ENCODE peak calls at places on chromosomes 12 and 14, in nine cellular contexts. I is pancreas, D is A549, T is upper lobe of left lung, P is tibial artery, Y is MM.1S, C is mucosa of descending colon, U is SK-N-SH, F is BE2C. J is an unnamed sample.

GRCh38 chr12:4269279-4269991 is 4.1 kb upstream of the CCND2 start:
- DNase-seq in I (peak; percentile 82), D (no peak), T (peak; percentile 84), P (peak; percentile 88), Y (peak; percentile 89), C (peak; percentile 90), U (peak; percentile 70), F (peak; percentile 47), J (peak; percentile 64)

GRCh38 chr12:54658306-54659264 is 10.4 kb upstream of the DCD start:
- DNase-seq in I (peak; percentile 69), D (peak; percentile 63), T (no peak), P (no peak), Y (peak; percentile 70), C (peak; percentile 46), U (peak; percentile 38), F (peak; percentile 59), J (no peak)

GRCh38 chr12:39824505-39825198 is 205.0 kb upstream of the ABCD2 start:
- DNase-seq in I (no peak), D (no peak), T (peak; percentile 72), P (no peak), Y (no peak), C (no peak), U (peak; percentile 7), F (no peak), J (no peak)

GRCh38 chr12:106138646-106139421 is at the start of gene NUAK1:
- DNase-seq in I (peak; percentile 85), D (peak; percentile 66), T (peak; percentile 50), P (peak; percentile 81), Y (peak; percentile 84), C (peak; percentile 50), U (peak; percentile 89), F (peak; percentile 56), J (no peak)

GRCh38 chr12:124916370-124917134 is 2.1 kb upstream of the UBC start:
- DNase-seq in I (no peak), D (no peak), T (peak; percentile 88), P (peak; percentile 92), Y (peak; percentile 48), C (peak; percentile 88), U (no peak), F (no peak), J (peak; percentile 55)

GRCh38 chr12:46383654-46384450 is 11.3 kb upstream of the SLC38A2 start:
- DNase-seq in I (peak; percentile 89), D (no peak), T (peak; percentile 94), P (peak; percentile 97), Y (peak; percentile 64), C (peak; percentile 93), U (no peak), F (peak; percentile 71), J (peak; percentile 82)

GRCh38 chr14:20624495-20625070 is 16.9 kb downstream of the OR6S1 start:
- DNase-seq in I (no peak), D (peak; percentile 75), T (peak; percentile 89), P (no peak), Y (no peak), C (peak; percentile 81), U (no peak), F (peak; percentile 60), J (no peak)

GRCh38 chr14:60251877-60252276 is 2.9 kb downstream of the PPM1A start:
- DNase-seq in I (no peak), D (no peak), T (no peak), P (no peak), Y (no peak), C (no peak), U (no peak), F (no peak), J (no peak)

GRCh38 chr14:85175556-85175955 is 354.4 kb upstream of the FLRT2 start:
- DNase-seq in I (no peak), D (no peak), T (no peak), P (no peak), Y (no peak), C (no peak), U (no peak), F (no peak), J (no peak)

GRCh38 chr14:31386271-31386670 is 34.1 kb downstream of the HEATR5A start:
- DNase-seq in I (no peak), D (no peak), T (no peak), P (no peak), Y (no peak), C (no peak), U (no peak), F (no peak), J (no peak)

GRCh38 chr12:106901276-106901675 is 54.4 kb upstream of the TMEM263 start:
- DNase-seq in I (no peak), D (no peak), T (no peak), P (no peak), Y (no peak), C (no peak), U (no peak), F (no peak), J (no peak)

GRCh38 chr12:93140801-93141200 is 211.7 kb upstream of the EEA1 start:
- DNase-seq in I (no peak), D (no peak), T (no peak), P (no peak), Y (no peak), C (no peak), U (no peak), F (no peak), J (no peak)

GRCh38 chr12:93198086-93198485 is 179.6 kb upstream of the NUDT4 start:
- DNase-seq in I (no peak), D (peak; percentile 19), T (no peak), P (no peak), Y (no peak), C (no peak), U (no peak), F (no peak), J (no peak)

GRCh38 chr14:54686219-54686870 is 119.4 kb downstream of the SAMD4A start:
- DNase-seq in I (no peak), D (no peak), T (no peak), P (peak; percentile 85), Y (no peak), C (peak; percentile 35), U (no peak), F (no peak), J (peak; percentile 57)

GRCh38 chr12:74889563-74890236 is 319.9 kb downstream of the KCNC2 start:
- DNase-seq in I (no peak), D (peak; percentile 4), T (no peak), P (no peak), Y (no peak), C (no peak), U (no peak), F (no peak), J (no peak)

GRCh38 chr12:48021485-48022179 is 17.4 kb upstream of the COL2A1 start:
- DNase-seq in I (no peak), D (no peak), T (peak; percentile 30), P (no peak), Y (no peak), C (peak; percentile 56), U (no peak), F (no peak), J (no peak)

GRCh38 chr12:16294589-16294988 is 17.1 kb upstream of the SLC15A5 start:
- DNase-seq in I (no peak), D (no peak), T (no peak), P (no peak), Y (no peak), C (no peak), U (no peak), F (no peak), J (no peak)
- TF ChIP-seq CTCF in I (no peak), D (no peak), T (no peak), P (no peak), Y (no peak), C (no peak), U (no peak), F (no peak), J (no peak)

GRCh38 chr14:69693145-69693544 is 73.8 kb upstream of the SRSF5 start:
- DNase-seq in I (no peak), D (no peak), T (peak; percentile 63), P (no peak), Y (peak; percentile 12), C (peak; percentile 63), U (no peak), F (no peak), J (no peak)
- H3K4me3 ChIP-seq in I (no peak overlapping the region), D (no peak overlapping the region), T (no peak overlapping the region), P (no peak overlapping the region), Y (no peak overlapping the region), C (no peak overlapping the region), U (no peak overlapping the region), F (no peak overlapping the region), J (no peak overlapping the region)

GRCh38 chr14:25945746-25946145 is 652.1 kb downstream of the NOVA1 start:
- DNase-seq in I (no peak), D (no peak), T (no peak), P (no peak), Y (no peak), C (no peak), U (no peak), F (no peak), J (no peak)

GRCh38 chr14:25944020-25944419 is 653.8 kb downstream of the NOVA1 start:
- DNase-seq in I (no peak), D (no peak), T (no peak), P (no peak), Y (no peak), C (no peak), U (no peak), F (no peak), J (no peak)

GRCh38 chr14:25942090-25942489 is 655.7 kb downstream of the NOVA1 start:
- DNase-seq in I (no peak), D (no peak), T (no peak), P (no peak), Y (no peak), C (no peak), U (no peak), F (no peak), J (no peak)

GRCh38 chr14:25943329-25943728 is 654.5 kb downstream of the NOVA1 start:
- DNase-seq in I (no peak), D (no peak), T (no peak), P (no peak), Y (no peak), C (no peak), U (no peak), F (no peak), J (no peak)
- H3K9me3 ChIP-seq in I (no peaks in the 10 kb centered on the region), D (no peaks in the 10 kb centered on the region), T (no peaks in the 10 kb centered on the region), P (no peaks in the 10 kb centered on the region), Y (no peaks in the 10 kb centered on the region), C (no peaks in the 10 kb centered on the region), U (no peaks in the 10 kb centered on the region), F (no peaks in the 10 kb centered on the region), J (no peaks in the 10 kb centered on the region)

GRCh38 chr14:68486809-68487208 is 306.1 kb downstream of the ZFP36L1 start:
- DNase-seq in I (no peak), D (no peak), T (no peak), P (no peak), Y (no peak), C (no peak), U (no peak), F (no peak), J (no peak)
- TF ChIP-seq CTCF in I (no peak), D (no peak), T (no peak), P (no peak), Y (no peak), C (no peak), U (no peak), F (no peak), J (no peak)

J was measured in thoracic aorta.